ENCODE peak calls at places on chromosomes 3 and 15, in six cellular contexts. O, F, J, M, K and S are unnamed samples.

GRCh38 chr3:14389133-14390115 is 13.0 kb upstream of the SLC6A6 start:
- DNase-seq in O (no peak), F (peak; percentile 30), J (no peak), M (no peak), K (no peak), S (peak; percentile 50)

GRCh38 chr15:34436126-34436955 is 1.3 kb downstream of the GOLGA8A start:
- DNase-seq in O (peak; percentile 27), F (peak; percentile 41), J (no peak), M (no peak), K (peak; percentile 17), S (peak; percentile 82)

GRCh38 chr3:130741946-130742610 is 4.6 kb downstream of the PIK3R4 start:
- DNase-seq in O (no peak), F (no peak), J (no peak), M (no peak), K (no peak), S (no peak)

GRCh38 chr3:44468572-44469520 is 8.6 kb downstream of the ZNF445 start:
- DNase-seq in O (no peak), F (peak; percentile 48), J (peak; percentile 22), M (peak; percentile 57), K (peak; percentile 65), S (no peak)

GRCh38 chr3:55006277-55006676 is 78.4 kb upstream of the LRTM1 start:
- DNase-seq in O (peak; percentile 70), F (no peak), J (no peak), M (peak; percentile 23), K (peak; percentile 68), S (peak; percentile 43)

GRCh38 chr3:159832024-159832423 is 156.6 kb upstream of the IL12A start:
- DNase-seq in O (no peak), F (no peak), J (no peak), M (no peak), K (no peak), S (no peak)

GRCh38 chr3:60931452-60931851 is 319.8 kb downstream of the FHIT start:
- DNase-seq in O (no peak), F (no peak), J (no peak), M (no peak), K (no peak), S (no peak)

GRCh38 chr3:134742202-134742601 is 52.9 kb upstream of the EPHB1 start:
- DNase-seq in O (no peak), F (no peak), J (no peak), M (no peak), K (no peak), S (no peak)

GRCh38 chr3:114057011-114057347 is 442 bp downstream of the QTRT2 start:
- DNase-seq in O (no peak), F (no peak), J (no peak), M (no peak), K (no peak), S (no peak)

GRCh38 chr3:183085634-183086390 is 13.5 kb downstream of the MCCC1 start:
- DNase-seq in O (peak; percentile 78), F (peak; percentile 26), J (no peak), M (peak; percentile 72), K (peak; percentile 69), S (peak; percentile 8)

GRCh38 chr15:45653702-45654424 is 19.0 kb downstream of the SQOR start:
- DNase-seq in O (no peak), F (no peak), J (no peak), M (no peak), K (no peak), S (no peak)

GRCh38 chr3:78754066-78754743 is 1013.6 kb downstream of the ROBO1 start:
- DNase-seq in O (peak; percentile 11), F (peak; percentile 77), J (no peak), M (peak; percentile 73), K (peak; percentile 88), S (peak; percentile 72)

GRCh38 chr3:59609967-59610366 is 560.1 kb upstream of the CFAP20DC start:
- DNase-seq in O (peak; percentile 37), F (peak; percentile 59), J (no peak), M (no peak), K (no peak), S (no peak)

GRCh38 chr3:31959951-31960792 is 20.9 kb downstream of the OSBPL10 start:
- DNase-seq in O (peak; percentile 34), F (peak; percentile 40), J (no peak), M (peak; percentile 55), K (peak; percentile 72), S (no peak)

GRCh38 chr3:187274977-187275338 is 16.6 kb downstream of the MASP1 start:
- DNase-seq in O (peak; percentile 91), F (no peak), J (no peak), M (no peak), K (no peak), S (no peak)

GRCh38 chr15:67076147-67076843 is 10.9 kb downstream of the SMAD3 start:
- DNase-seq in O (no peak), F (peak; percentile 87), J (peak; percentile 69), M (peak; percentile 93), K (peak; percentile 90), S (peak; percentile 75)

GRCh38 chr3:17979911-17980310 is 237.5 kb upstream of the TBC1D5 start:
- DNase-seq in O (no peak), F (no peak), J (no peak), M (no peak), K (no peak), S (no peak)

GRCh38 chr3:61778095-61778494 is 216.7 kb downstream of the PTPRG start:
- DNase-seq in O (peak; percentile 23), F (no peak), J (no peak), M (no peak), K (no peak), S (no peak)

GRCh38 chr3:149299938-149300791 is 33.3 kb downstream of the TM4SF18 start:
- DNase-seq in O (no peak), F (peak; percentile 94), J (peak; percentile 93), M (peak; percentile 97), K (peak; percentile 98), S (no peak)

GRCh38 chr3:36901588-36901987 is 43.3 kb downstream of the TRANK1 start:
- DNase-seq in O (no peak), F (no peak), J (no peak), M (no peak), K (no peak), S (no peak)

GRCh38 chr3:114893361-114893760 is 253.7 kb downstream of the ZBTB20 start:
- DNase-seq in O (no peak), F (no peak), J (no peak), M (no peak), K (no peak), S (peak; percentile 25)

GRCh38 chr15:61731081-61731480 is 329.2 kb downstream of the VPS13C start:
- DNase-seq in O (no peak), F (no peak), J (no peak), M (no peak), K (no peak), S (no peak)

GRCh38 chr15:80832676-80833075 is 53.5 kb downstream of the CEMIP start:
- DNase-seq in O (no peak), F (no peak), J (no peak), M (no peak), K (no peak), S (no peak)

GRCh38 chr3:180612363-180612762 is 10.4 kb downstream of the TTC14 start:
- DNase-seq in O (no peak), F (no peak), J (no peak), M (no peak), K (no peak), S (no peak)

GRCh38 chr3:20097015-20097414 is 56.8 kb downstream of the KAT2B start:
- DNase-seq in O (no peak), F (no peak), J (no peak), M (no peak), K (peak; percentile 9), S (no peak)

GRCh38 chr15:57146394-57147140 is 228.1 kb downstream of the TCF12 start:
- DNase-seq in O (peak; percentile 54), F (peak; percentile 78), J (peak; percentile 8), M (peak; percentile 73), K (peak; percentile 58), S (peak; percentile 34)

GRCh38 chr15:78415284-78415683 is 22.7 kb upstream of the IREB2 start:
- DNase-seq in O (peak; percentile 34), F (peak; percentile 59), J (peak; percentile 28), M (no peak), K (peak; percentile 18), S (peak; percentile 71)

GRCh38 chr3:170558417-170558816 is 27.5 kb downstream of the SLC7A14 start:
- DNase-seq in O (no peak), F (no peak), J (no peak), M (no peak), K (peak; percentile 17), S (no peak)

GRCh38 chr3:153129426-153129825 is 32.6 kb upstream of the RAP2B start:
- DNase-seq in O (no peak), F (no peak), J (no peak), M (no peak), K (no peak), S (no peak)

GRCh38 chr3:133490468-133491351 is 82.8 kb upstream of the CDV3 start:
- DNase-seq in O (no peak), F (no peak), J (no peak), M (no peak), K (no peak), S (no peak)

GRCh38 chr3:122298239-122298638 is 26.8 kb upstream of the CSTA start:
- DNase-seq in O (no peak), F (no peak), J (no peak), M (no peak), K (no peak), S (no peak)

GRCh38 chr3:27939940-27940339 is 217.8 kb upstream of the EOMES start:
- DNase-seq in O (peak; percentile 2), F (peak; percentile 80), J (no peak), M (peak; percentile 21), K (peak; percentile 66), S (no peak)

GRCh38 chr3:185928532-185928931 is 9.3 kb downstream of the TRA2B start:
- DNase-seq in O (peak; percentile 37), F (peak; percentile 31), J (no peak), M (no peak), K (no peak), S (no peak)
- H3K4me2 ChIP-seq in O (peak overlapping the region; percentile 89), F (peak overlapping the region; percentile 99), J (no peak overlapping the region), M (peak overlapping the region; percentile 59), K (peak overlapping the region; percentile 76), S (peak overlapping the region; percentile 90)

DNA sequence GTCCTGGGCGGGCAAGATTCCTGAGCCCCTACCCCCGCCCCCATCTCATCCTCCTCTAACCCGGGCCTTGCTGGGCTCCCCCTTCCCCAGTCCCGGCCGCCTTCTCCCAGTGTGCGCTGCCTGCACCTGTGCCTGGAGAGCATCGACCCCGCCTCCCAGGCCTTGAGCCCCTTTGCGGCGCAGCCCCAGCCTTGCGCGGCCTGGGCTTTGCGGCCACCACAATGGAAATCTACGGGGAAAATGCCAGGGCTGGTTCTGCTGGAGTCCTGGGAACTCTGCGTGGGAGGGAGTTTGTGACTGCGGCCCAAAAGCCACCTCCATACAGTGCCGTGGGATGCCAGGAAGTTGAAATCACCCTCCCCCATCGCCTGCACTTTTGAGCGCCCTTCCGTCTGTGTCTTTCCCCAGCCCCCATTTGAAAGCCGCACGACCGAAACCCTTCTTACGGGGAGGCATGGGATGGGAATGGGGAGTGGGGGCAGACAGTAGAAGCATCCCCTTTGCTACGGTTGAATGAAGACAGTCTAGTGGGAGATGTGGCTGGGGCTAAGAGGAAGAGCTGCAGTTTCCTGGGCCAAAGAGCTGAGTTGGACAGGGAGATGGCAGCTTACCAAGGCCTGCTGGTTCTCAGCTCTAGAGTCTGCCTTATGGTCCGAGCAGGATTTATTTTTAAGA is 1.0 kb upstream of the SOX2 start:
- DNase-seq in O (peak; percentile 97), F (peak; percentile 28), J (no peak), M (no peak), K (peak; percentile 67), S (no peak)
- H2AFZ ChIP-seq in O (no peak overlapping the region), F (no peak overlapping the region), J (peak overlapping the region; percentile 88), M (peak overlapping the region; percentile 43), K (no peak overlapping the region), S (no peak overlapping the region)

GRCh38 chr3:196631655-196632032 is 7.8 kb upstream of the NRROS start:
- DNase-seq in O (no peak), F (peak; percentile 51), J (no peak), M (no peak), K (peak; percentile 7), S (no peak)
- H3K27ac ChIP-seq in O (peak overlapping the region; percentile 96), F (peak overlapping the region; percentile 43), J (peak overlapping the region; percentile 78), M (no peak overlapping the region), K (no peak overlapping the region), S (peak overlapping the region; percentile 64)

GRCh38 chr3:21962456-21962855 is 211.4 kb upstream of the ZNF385D start:
- DNase-seq in O (no peak), F (peak; percentile 26), J (no peak), M (peak; percentile 21), K (peak; percentile 60), S (no peak)
- H3K4me2 ChIP-seq in O (no peak overlapping the region), F (no peak overlapping the region), J (no peak overlapping the region), M (no peak overlapping the region), K (no peak overlapping the region), S (no peak overlapping the region)